ENCODE peak calls at places on chromosomes 7 and 10, in four cellular contexts. I is stimulated activated CD8-positive, alpha-beta memory T cell treated with anti-CD3 and anti-CD28 coated beads, Interleukin-4, amount 100 ng/mL, for 4 hours; C is BE2C; F is D341Med. T is an unnamed sample.

GRCh38 chr10:60441515-60441914 is 51.8 kb upstream of the ANK3 start:
- DNase-seq in F (no peak), C (no peak), I (no peak), T (no peak)

GRCh38 chr7:11951909-11952308 is 119.9 kb upstream of the THSD7A start:
- DNase-seq in F (no peak), C (no peak), I (no peak), T (no peak)

GRCh38 chr10:104247513-104248146 is 7.1 kb upstream of the GSTO1 start:
- DNase-seq in F (no peak), I (no peak), C (no peak), T (no peak)

GRCh38 chr7:157282141-157282801 is 54.5 kb upstream of the DNAJB6 start:
- DNase-seq in F (peak; percentile 22), I (no peak), C (no peak), T (no peak)

GRCh38 chr10:7501157-7501556 is 90.3 kb upstream of the SFMBT2 start:
- DNase-seq in F (no peak), C (no peak), I (no peak), T (no peak)

GRCh38 chr10:3972460-3973366 is 187.7 kb upstream of the KLF6 start:
- DNase-seq in C (no peak), I (no peak), F (no peak), T (no peak)

GRCh38 chr10:71598673-71599072 is 120.9 kb downstream of the C10orf105 start:
- DNase-seq in F (no peak), I (no peak), C (no peak), T (no peak)

GRCh38 chr7:92614586-92615237 is 24.5 kb upstream of the FAM133B start:
- DNase-seq in C (peak; percentile 37), I (no peak), F (no peak), T (no peak)

GRCh38 chr10:43998021-43998809 is 349.5 kb upstream of the ZNF32 start:
- DNase-seq in I (no peak), F (no peak), C (no peak), T (no peak)

GRCh38 chr10:93413252-93413689 is 68.9 kb downstream of the MYOF start:
- DNase-seq in C (no peak), F (no peak), I (no peak), T (no peak)

GRCh38 chr7:99642099-99642498 is 25.4 kb downstream of the ZSCAN25 start:
- DNase-seq in C (no peak), F (no peak), I (no peak), T (no peak)

GRCh38 chr7:51645298-51645697 is 328.7 kb upstream of the COBL start:
- DNase-seq in F (no peak), C (no peak), I (no peak), T (no peak)

GRCh38 chr10:63246361-63246760 is 113.2 kb downstream of the NRBF2 start:
- DNase-seq in F (no peak), I (no peak), C (no peak), T (no peak)

GRCh38 chr7:100013328-100013676 is 2.1 kb upstream of the ZKSCAN1 start:
- DNase-seq in F (no peak), I (no peak), C (no peak), T (no peak)

GRCh38 chr7:74039337-74039736 is 11.4 kb downstream of the ELN start:
- DNase-seq in F (no peak), I (no peak), C (no peak), T (no peak)

GRCh38 chr7:51593638-51594037 is 277.0 kb upstream of the COBL start:
- DNase-seq in C (no peak), F (peak; percentile 79), I (no peak), T (no peak)

T was measured in cerebellar nuclear complex.